ENCODE peak calls at places on chromosomes 5 and 9, in ten cellular contexts. P, O, T, D, H, Z, W, L, Y and E are unnamed samples.

GRCh38 chr5:159100928-159101646 is 1.4 kb upstream of the EBF1 start:
- DNase-seq in Z (no peak), W (no peak), Y (no peak), D (no peak), P (no peak), L (no peak), O (no peak), H (no peak), T (no peak), E (no peak)

GRCh38 chr5:60352992-60353391 is 347.0 kb downstream of the DEPDC1B start:
- DNase-seq in Y (peak; percentile 44), W (no peak), O (no peak), L (no peak), H (no peak), Z (peak; percentile 38), P (no peak), D (peak; percentile 47), T (no peak), E (no peak)

GRCh38 chr9:114465906-114466900 is 39.1 kb downstream of the WHRN start:
- DNase-seq in P (no peak), D (no peak), Z (no peak), L (no peak), Y (no peak), O (no peak), W (no peak), H (no peak), T (no peak), E (no peak)

GRCh38 chr5:25181249-25181648 is 536.5 kb upstream of the CDH10 start:
- DNase-seq in O (no peak), H (no peak), Z (no peak), W (no peak), D (no peak), T (no peak), L (no peak), Y (no peak), P (no peak), E (peak; percentile 21)

GRCh38 chr5:13480834-13481233 is 463.7 kb downstream of the DNAH5 start:
- DNase-seq in H (no peak), Z (no peak), L (no peak), T (no peak), D (no peak), W (no peak), Y (no peak), P (no peak), O (no peak), E (no peak)

GRCh38 chr5:18742830-18743229 is 1108.6 kb downstream of the TAF11L14 start:
- DNase-seq in D (no peak), Z (no peak), Y (no peak), P (no peak), W (no peak), H (no peak), L (no peak), T (no peak), O (no peak), E (no peak)

GRCh38 chr5:34585601-34586104 is 70.5 kb upstream of the RAI14 start:
- DNase-seq in O (peak; percentile 57), Z (no peak), H (peak; percentile 60), Y (no peak), P (no peak), L (no peak), T (no peak), D (no peak), W (peak; percentile 79), E (no peak)

GRCh38 chr5:133866160-133866902 is 102.1 kb downstream of the C5orf15 start:
- DNase-seq in T (no peak), P (no peak), H (no peak), O (no peak), Y (no peak), D (no peak), L (no peak), Z (no peak), W (no peak), E (no peak)

GRCh38 chr9:34576943-34577634 is 12.4 kb downstream of the CNTFR start:
- DNase-seq in P (no peak), Y (peak; percentile 27), T (peak; percentile 52), L (no peak), D (no peak), Z (peak; percentile 45), W (no peak), O (no peak), H (peak; percentile 50), E (no peak)

GRCh38 chr5:93072831-93073459 is 508.1 kb downstream of the NR2F1-AS1 start:
- DNase-seq in W (peak; percentile 58), P (no peak), Z (no peak), T (no peak), L (no peak), H (no peak), Y (no peak), O (no peak), D (no peak), E (no peak)

GRCh38 chr9:4537581-4537980 is 47.3 kb downstream of the SLC1A1 start:
- DNase-seq in T (no peak), O (no peak), P (no peak), Z (no peak), Y (no peak), L (no peak), W (no peak), H (no peak), D (no peak), E (no peak)

GRCh38 chr9:13163287-13163686 is 116.2 kb downstream of the MPDZ start:
- DNase-seq in W (no peak), Z (no peak), P (no peak), H (peak; percentile 7), O (no peak), D (no peak), Y (no peak), L (no peak), T (no peak), E (no peak)

GRCh38 chr5:139481122-139481533 is 1.4 kb downstream of the STING1 start:
- DNase-seq in Y (no peak), O (no peak), H (no peak), W (no peak), Z (peak; percentile 48), T (peak; percentile 77), D (peak; percentile 55), L (peak; percentile 46), P (no peak), E (peak; percentile 70)

GRCh38 chr5:1488882-1489680 is 34.7 kb downstream of the LPCAT1 start:
- DNase-seq in W (peak; percentile 71), L (peak; percentile 56), O (no peak), T (no peak), D (peak; percentile 33), Z (no peak), Y (no peak), P (peak; percentile 42), H (peak; percentile 66), E (no peak)

GRCh38 chr5:151257731-151258715 is 5.0 kb downstream of the GM2A start:
- DNase-seq in W (peak; percentile 30), D (no peak), P (no peak), Y (no peak), Z (no peak), L (no peak), T (no peak), O (no peak), H (no peak), E (peak; percentile 39)

GRCh38 chr5:163566678-163567077 is 61.3 kb downstream of the MAT2B start:
- DNase-seq in P (no peak), L (no peak), T (no peak), H (no peak), O (no peak), D (no peak), Y (no peak), Z (no peak), W (no peak), E (no peak)

GRCh38 chr5:104326966-104327365 is 764.4 kb upstream of the NUDT12 start:
- DNase-seq in D (no peak), W (no peak), H (no peak), L (no peak), Z (no peak), O (no peak), Y (no peak), P (no peak), T (no peak), E (no peak)

GRCh38 chr9:17191095-17191494 is 56.3 kb downstream of the CNTLN start:
- DNase-seq in L (no peak), H (peak; percentile 30), T (no peak), Z (no peak), W (peak; percentile 10), P (no peak), D (no peak), Y (no peak), O (no peak), E (no peak)

GRCh38 chr5:79236364-79236969 is 536 bp downstream of the JMY start:
- DNase-seq in P (no peak), Y (no peak), O (no peak), D (peak; percentile 32), T (no peak), H (peak; percentile 78), W (peak; percentile 43), L (peak; percentile 10), Z (no peak), E (peak; percentile 85)

GRCh38 chr5:96548941-96549340 is 113.2 kb upstream of the CAST start:
- DNase-seq in W (no peak), Z (no peak), P (no peak), L (no peak), O (no peak), Y (no peak), H (no peak), D (no peak), T (no peak), E (no peak)

GRCh38 chr9:124884376-124884775 is 22.4 kb downstream of the ARPC5L start:
- DNase-seq in W (peak; percentile 45), H (peak; percentile 42), P (no peak), Y (no peak), D (no peak), O (no peak), T (no peak), Z (no peak), L (no peak), E (no peak)

GRCh38 chr5:157556615-157557418 is 18.8 kb downstream of the ADAM19 start:
- DNase-seq in Z (no peak), H (no peak), O (no peak), D (no peak), P (no peak), Y (no peak), W (peak; percentile 34), T (no peak), L (no peak), E (no peak)

GRCh38 chr5:80192507-80193241 is 63.2 kb downstream of the SERINC5 start:
- DNase-seq in H (peak; percentile 47), P (no peak), L (no peak), O (no peak), W (peak; percentile 77), Z (no peak), T (peak; percentile 55), Y (peak; percentile 36), D (no peak), E (no peak)

GRCh38 chr9:121285835-121286687 is 18.1 kb downstream of the GSN start:
- DNase-seq in T (peak; percentile 70), D (peak; percentile 64), O (no peak), P (no peak), Y (peak; percentile 65), L (no peak), H (peak; percentile 74), W (peak; percentile 65), Z (peak; percentile 71), E (peak; percentile 63)

GRCh38 chr9:33101104-33101951 is 24.9 kb upstream of the SMU1 start:
- DNase-seq in T (no peak), D (no peak), Y (no peak), L (no peak), H (peak; percentile 89), Z (no peak), W (peak; percentile 77), O (no peak), P (no peak), E (no peak)

GRCh38 chr5:159181152-159181551 is 28.2 kb downstream of the RNF145 start:
- DNase-seq in W (peak; percentile 45), H (no peak), Z (no peak), L (no peak), D (no peak), P (no peak), O (no peak), T (no peak), Y (no peak), E (no peak)

GRCh38 chr9:2043243-2043642 is 28.1 kb downstream of the SMARCA2 start:
- DNase-seq in H (peak; percentile 41), Y (no peak), T (no peak), W (peak; percentile 14), L (no peak), O (no peak), D (no peak), P (no peak), Z (no peak), E (no peak)

GRCh38 chr5:175109058-175109755 is 334.8 kb downstream of the DRD1 start:
- DNase-seq in O (no peak), D (no peak), H (no peak), T (no peak), Z (no peak), L (no peak), W (no peak), Y (no peak), P (no peak), E (no peak)